ENCODE peak calls at places on chromosomes 7 and 10, in nine cellular contexts. Q is effector CD8-positive, alpha-beta T cell; E is activated CD8-positive, alpha-beta memory T cell treated with anti-CD3 and anti-CD28 coated beads for 1 hour; G is NCI-H146; D is epithelial cell of prostate; S is HCT116; X is IMR-90; B is psoas muscle; K is stimulated activated CD8-positive, alpha-beta memory T cell treated with anti-CD3 and anti-CD28 coated beads, Interleukin-15, amount 100 ng/mL, for 24 hours. M is an unnamed sample.

GRCh38 chr7:148699024-148699771 is 495 bp downstream of the CUL1 start:
- DNase-seq in S (no peak), D (no peak), G (peak), B (peak), Q (peak), X (peak), K (peak), E (no peak), M (peak)

GRCh38 chr10:109912335-109913282 is 10.7 kb downstream of the XPNPEP1 start:
- DNase-seq in S (no peak), G (peak), Q (no peak), D (peak), B (no peak), E (no peak), X (peak), K (no peak), M (no peak)

GRCh38 chr10:90398551-90398950 is 459.3 kb downstream of the HTR7 start:
- DNase-seq in Q (no peak), S (no peak), B (no peak), K (no peak), G (no peak), D (no peak), X (peak), E (no peak), M (no peak)

GRCh38 chr10:132107211-132107946 is 41.6 kb downstream of the JAKMIP3 start:
- DNase-seq in K (no peak), D (no peak), E (no peak), B (no peak), S (no peak), X (no peak), G (peak), Q (no peak), M (no peak)

GRCh38 chr10:125283191-125283590 is 122.8 kb upstream of the CTBP2 start:
- DNase-seq in D (no peak), Q (no peak), X (no peak), E (no peak), K (no peak), B (no peak), S (no peak), G (no peak), M (no peak)

GRCh38 chr7:2336626-2337025 is 18.0 kb upstream of the EIF3B start:
- DNase-seq in D (no peak), K (no peak), B (no peak), S (no peak), X (no peak), G (no peak), Q (no peak), E (no peak), M (no peak)

GRCh38 chr7:99128076-99128950 is 15.6 kb downstream of the SMURF1 start:
- DNase-seq in B (no peak), K (no peak), X (no peak), D (no peak), Q (no peak), G (no peak), S (no peak), E (no peak), M (no peak)

GRCh38 chr10:124568858-124569622 is 107.4 kb downstream of the LHPP start:
- DNase-seq in Q (no peak), K (no peak), B (peak), E (no peak), D (no peak), S (no peak), X (no peak), G (no peak), M (no peak)

GRCh38 chr10:123926401-123927264 is 35.0 kb upstream of the CPXM2 start:
- DNase-seq in Q (no peak), B (no peak), D (no peak), X (peak), S (no peak), K (no peak), G (no peak), E (no peak), M (no peak)

GRCh38 chr7:28957064-28957821 is 887 bp downstream of the TRIL start:
- DNase-seq in K (no peak), B (peak), X (no peak), G (peak), Q (no peak), E (no peak), D (no peak), S (no peak), M (peak)